ENCODE peak calls at places on chromosomes 13 and 19, in five cellular contexts. L, E, J, N and U are unnamed samples.

GRCh38 chr19:28874742-28875141 is 338.2 kb downstream of the UQCRFS1 start:
- DNase-seq in J (no peak), N (no peak), L (no peak), E (no peak), U (no peak)

GRCh38 chr19:42178791-42179500 is 38.5 kb downstream of the DEDD2 start:
- DNase-seq in E (peak), L (no peak), N (no peak), J (no peak), U (no peak)

GRCh38 chr13:30870049-30870884 is 35.8 kb upstream of the MEDAG start:
- DNase-seq in L (peak), E (peak), N (peak), J (no peak), U (peak)

GRCh38 chr19:40348961-40349507 is 539 bp downstream of the PLD3 start:
- DNase-seq in E (no peak), L (no peak), J (no peak), N (peak), U (peak)

GRCh38 chr19:38243279-38243673 is 12.9 kb downstream of the PPP1R14A start:
- DNase-seq in E (no peak), L (no peak), J (no peak), N (no peak), U (no peak)

GRCh38 chr13:106145997-106146864 is 389.2 kb downstream of the EFNB2 start:
- DNase-seq in J (no peak), N (no peak), L (no peak), E (no peak), U (no peak)

GRCh38 chr13:67299072-67299635 is 69.0 kb upstream of the PCDH9 start:
- DNase-seq in N (peak), L (no peak), E (no peak), J (no peak), U (no peak)

GRCh38 chr19:1791879-1792278 is 20.2 kb downstream of the ATP8B3 start:
- DNase-seq in E (no peak), L (no peak), N (no peak), J (no peak), U (no peak)

GRCh38 chr19:53907193-53907581 is 1.9 kb upstream of the CACNG7 start:
- DNase-seq in E (no peak), L (no peak), J (no peak), N (no peak), U (no peak)